ENCODE peak calls at places on chromosomes 5 and 9, in four cellular contexts. One of them, this sample, is unnamed.

GRCh38 chr5:179882338-179882737 is 23.7 kb upstream of the MRNIP start:
- DNase-seq in endothelial cell: no peak
- DNase-seq in PC-3: no peak
- DNase-seq in cardiac fibroblast: no peak
- DNase-seq in this sample: no peak

GRCh38 chr9:72041775-72042194 is 18.6 kb downstream of the C9orf57 start:
- DNase-seq in endothelial cell: no peak
- DNase-seq in PC-3: peak
- DNase-seq in cardiac fibroblast: peak
- DNase-seq in this sample: no peak

GRCh38 chr5:32138839-32139493 is 35.2 kb downstream of the GOLPH3 start:
- DNase-seq in endothelial cell: no peak
- DNase-seq in PC-3: no peak
- DNase-seq in cardiac fibroblast: no peak
- DNase-seq in this sample: peak

GRCh38 chr5:151036556-151036955 is 16.2 kb downstream of the GPX3 start:
- DNase-seq in endothelial cell: no peak
- DNase-seq in PC-3: no peak
- DNase-seq in cardiac fibroblast: no peak
- DNase-seq in this sample: no peak

GRCh38 chr5:84436866-84437265 is 52.2 kb upstream of the EDIL3 start:
- DNase-seq in endothelial cell: no peak
- DNase-seq in PC-3: peak
- DNase-seq in cardiac fibroblast: no peak
- DNase-seq in this sample: no peak

GRCh38 chr5:84197542-84197941 is 187.1 kb downstream of the EDIL3 start:
- DNase-seq in endothelial cell: no peak
- DNase-seq in PC-3: no peak
- DNase-seq in cardiac fibroblast: no peak
- DNase-seq in this sample: no peak

GRCh38 chr5:150116667-150117395 is 30.5 kb upstream of the CSF1R start:
- DNase-seq in endothelial cell: peak
- DNase-seq in PC-3: peak
- DNase-seq in cardiac fibroblast: no peak
- DNase-seq in this sample: peak

GRCh38 chr9:79974806-79975422 is 403.1 kb downstream of the TLE4 start:
- DNase-seq in endothelial cell: no peak
- DNase-seq in PC-3: no peak
- DNase-seq in cardiac fibroblast: no peak
- DNase-seq in this sample: no peak

GRCh38 chr5:133780619-133781280 is 168.4 kb upstream of the FSTL4 start:
- DNase-seq in endothelial cell: no peak
- DNase-seq in PC-3: no peak
- DNase-seq in cardiac fibroblast: no peak
- DNase-seq in this sample: no peak

GRCh38 chr5:180323929-180324632 is 29.1 kb downstream of the GFPT2 start:
- DNase-seq in endothelial cell: no peak
- DNase-seq in PC-3: no peak
- DNase-seq in cardiac fibroblast: peak
- DNase-seq in this sample: no peak

GRCh38 chr5:80255752-80256479 is at the start of gene SERINC5:
- DNase-seq in endothelial cell: peak
- DNase-seq in PC-3: peak
- DNase-seq in cardiac fibroblast: peak
- DNase-seq in this sample: peak

GRCh38 chr5:73945505-73945904 is 319.5 kb downstream of the ARHGEF28 start:
- DNase-seq in endothelial cell: no peak
- DNase-seq in PC-3: no peak
- DNase-seq in cardiac fibroblast: no peak
- DNase-seq in this sample: no peak

GRCh38 chr5:83632874-83633273 is 87.8 kb downstream of the HAPLN1 start:
- DNase-seq in endothelial cell: no peak
- DNase-seq in PC-3: peak
- DNase-seq in cardiac fibroblast: peak
- DNase-seq in this sample: peak

GRCh38 chr9:8282555-8282954 is 483.0 kb upstream of the DMAC1 start:
- DNase-seq in endothelial cell: no peak
- DNase-seq in PC-3: no peak
- DNase-seq in cardiac fibroblast: no peak
- DNase-seq in this sample: no peak

GRCh38 chr9:128055222-128056040 is 11.7 kb downstream of the NAIF1 start:
- DNase-seq in endothelial cell: no peak
- DNase-seq in PC-3: no peak
- DNase-seq in cardiac fibroblast: peak
- DNase-seq in this sample: no peak

GRCh38 chr5:157167219-157167621 is 1.2 kb upstream of the GARIN3 start:
- DNase-seq in endothelial cell: no peak
- DNase-seq in PC-3: no peak
- DNase-seq in cardiac fibroblast: peak
- DNase-seq in this sample: peak

GRCh38 chr9:129686736-129687135 is 21.3 kb downstream of the PRRX2 start:
- DNase-seq in endothelial cell: no peak
- DNase-seq in PC-3: no peak
- DNase-seq in cardiac fibroblast: no peak
- DNase-seq in this sample: no peak

GRCh38 chr5:26003966-26004365 is 1034.4 kb downstream of the CDH9 start:
- DNase-seq in endothelial cell: no peak
- DNase-seq in PC-3: no peak
- DNase-seq in cardiac fibroblast: no peak
- DNase-seq in this sample: no peak

GRCh38 chr5:116861097-116861496 is 286.5 kb upstream of the SEMA6A start:
- DNase-seq in endothelial cell: no peak
- DNase-seq in PC-3: no peak
- DNase-seq in cardiac fibroblast: no peak
- DNase-seq in this sample: no peak

GRCh38 chr5:137887831-137888230 is 1.4 kb upstream of the PKD2L2 start:
- DNase-seq in endothelial cell: no peak
- DNase-seq in PC-3: no peak
- DNase-seq in cardiac fibroblast: no peak
- DNase-seq in this sample: no peak

GRCh38 chr9:81535542-81536241 is 153.7 kb downstream of the TLE1 start:
- DNase-seq in endothelial cell: no peak
- DNase-seq in PC-3: peak
- DNase-seq in cardiac fibroblast: peak
- DNase-seq in this sample: no peak

GRCh38 chr5:138696501-138696900 is 56.7 kb upstream of the CTNNA1 start:
- DNase-seq in endothelial cell: no peak
- DNase-seq in PC-3: peak
- DNase-seq in cardiac fibroblast: peak
- DNase-seq in this sample: peak

GRCh38 chr5:73625905-73626811 is at the start of gene ARHGEF28:
- DNase-seq in endothelial cell: peak
- DNase-seq in PC-3: peak
- DNase-seq in cardiac fibroblast: peak
- DNase-seq in this sample: peak

GRCh38 chr9:111482656-111483418 is 1.3 kb downstream of the ECPAS start:
- DNase-seq in endothelial cell: peak
- DNase-seq in PC-3: peak
- DNase-seq in cardiac fibroblast: peak
- DNase-seq in this sample: peak

GRCh38 chr9:14347408-14348224 is 33.7 kb upstream of the NFIB start:
- DNase-seq in endothelial cell: peak
- DNase-seq in PC-3: peak
- DNase-seq in cardiac fibroblast: peak
- DNase-seq in this sample: peak

GRCh38 chr5:145499483-145499882 is 335.7 kb downstream of the PRELID2 start:
- DNase-seq in endothelial cell: no peak
- DNase-seq in PC-3: no peak
- DNase-seq in cardiac fibroblast: peak
- DNase-seq in this sample: no peak

GRCh38 chr5:34484591-34485228 is 171.4 kb upstream of the RAI14 start:
- DNase-seq in endothelial cell: no peak
- DNase-seq in PC-3: peak
- DNase-seq in cardiac fibroblast: no peak
- DNase-seq in this sample: no peak

GRCh38 chr9:31519011-31519410 is 865.4 kb upstream of the ACO1 start:
- DNase-seq in endothelial cell: no peak
- DNase-seq in PC-3: no peak
- DNase-seq in cardiac fibroblast: no peak
- DNase-seq in this sample: no peak

GRCh38 chr5:31534527-31535046 is 2.5 kb downstream of the C5orf22 start:
- DNase-seq in endothelial cell: no peak
- DNase-seq in PC-3: no peak
- DNase-seq in cardiac fibroblast: no peak
- DNase-seq in this sample: no peak

GRCh38 chr9:30258079-30258478 is 2126.4 kb upstream of the ACO1 start:
- DNase-seq in endothelial cell: no peak
- DNase-seq in PC-3: no peak
- DNase-seq in cardiac fibroblast: no peak
- DNase-seq in this sample: no peak

GRCh38 chr5:131595088-131596033 is 39.7 kb downstream of the RAPGEF6 start:
- DNase-seq in endothelial cell: no peak
- DNase-seq in PC-3: no peak
- DNase-seq in cardiac fibroblast: no peak
- DNase-seq in this sample: no peak

GRCh38 chr9:36119476-36119875 is 17.1 kb upstream of the GLIPR2 start:
- DNase-seq in endothelial cell: no peak
- DNase-seq in PC-3: peak
- DNase-seq in cardiac fibroblast: no peak
- DNase-seq in this sample: no peak

GRCh38 chr5:132221781-132222648 is 5.6 kb downstream of the P4HA2 start:
- DNase-seq in endothelial cell: no peak
- DNase-seq in PC-3: no peak
- DNase-seq in cardiac fibroblast: peak
- DNase-seq in this sample: no peak

GRCh38 chr5:107515521-107515920 is 155.2 kb downstream of the EFNA5 start:
- DNase-seq in endothelial cell: no peak
- DNase-seq in PC-3: no peak
- DNase-seq in cardiac fibroblast: no peak
- DNase-seq in this sample: no peak

GRCh38 chr9:91077624-91078023 is 276.0 kb downstream of the SYK start:
- DNase-seq in endothelial cell: no peak
- DNase-seq in PC-3: no peak
- DNase-seq in cardiac fibroblast: no peak
- DNase-seq in this sample: no peak